ENCODE peak calls at places on chromosomes 1 and 21, in four cellular contexts. I is B cell, U is mesothelial cell of epicardium, X is breast epithelium. P is an unnamed sample.

GRCh38 chr1:48870596-48870995 is 93.9 kb upstream of the BEND5 start:
- DNase-seq in X (no peak), I (no peak), U (no peak), P (no peak)

GRCh38 chr1:43978551-43979260 is at the start of gene B4GALT2:
- DNase-seq in I (peak), X (no peak), U (no peak), P (no peak)

GRCh38 chr1:237041795-237042466 is at the start of gene RYR2:
- DNase-seq in I (no peak), U (peak), X (no peak), P (no peak)

GRCh38 chr1:81574365-81574764 is 226.4 kb upstream of the ADGRL2 start:
- DNase-seq in I (no peak), U (no peak), X (no peak), P (no peak)

GRCh38 chr1:5768014-5768413 is 224.2 kb downstream of the NPHP4 start:
- DNase-seq in I (no peak), X (no peak), U (no peak), P (no peak)

GRCh38 chr1:21570528-21570875 is 61.3 kb downstream of the ALPL start:
- DNase-seq in I (no peak), X (no peak), U (no peak), P (no peak)

GRCh38 chr1:219967361-219967760 is 39.0 kb upstream of the SLC30A10 start:
- DNase-seq in U (no peak), X (no peak), I (no peak), P (no peak)

GRCh38 chr1:242764161-242764560 is 239.7 kb upstream of the PLD5 start:
- DNase-seq in X (no peak), U (no peak), I (no peak), P (no peak)

GRCh38 chr1:102715150-102715549 is 393.2 kb downstream of the COL11A1 start:
- DNase-seq in I (no peak), U (no peak), X (no peak), P (no peak)

GRCh38 chr1:2242814-2243725 is 15.0 kb downstream of the SKI start:
- DNase-seq in X (no peak), I (no peak), U (no peak), P (no peak)

GRCh38 chr1:210264521-210265380 is 32.2 kb downstream of the SERTAD4 start:
- DNase-seq in I (no peak), X (no peak), U (no peak), P (no peak)

GRCh38 chr1:207077470-207078377 is 10.9 kb upstream of the C4BPB start:
- DNase-seq in X (no peak), U (no peak), I (peak), P (peak)

GRCh38 chr1:67612690-67613322 is 72.2 kb upstream of the GADD45A start:
- DNase-seq in U (no peak), X (no peak), I (no peak), P (no peak)

GRCh38 chr1:203349757-203350522 is 982 bp downstream of the FMOD start:
- DNase-seq in U (no peak), I (no peak), X (no peak), P (no peak)

GRCh38 chr1:203354246-203354645 is 3.3 kb upstream of the FMOD start:
- DNase-seq in X (no peak), I (no peak), U (no peak), P (no peak)

GRCh38 chr1:203353486-203353885 is 2.6 kb upstream of the FMOD start:
- DNase-seq in I (no peak), U (no peak), X (no peak), P (no peak)

GRCh38 chr1:203349166-203349565 is 1.8 kb downstream of the FMOD start:
- DNase-seq in X (no peak), U (no peak), I (no peak), P (no peak)

GRCh38 chr1:203351037-203351625 is at the start of gene FMOD:
- DNase-seq in U (no peak), X (no peak), I (no peak), P (no peak)
- TF ChIP-seq CTCF in U (no peak), X (no peak), I (no peak), P (no peak)

DNA sequence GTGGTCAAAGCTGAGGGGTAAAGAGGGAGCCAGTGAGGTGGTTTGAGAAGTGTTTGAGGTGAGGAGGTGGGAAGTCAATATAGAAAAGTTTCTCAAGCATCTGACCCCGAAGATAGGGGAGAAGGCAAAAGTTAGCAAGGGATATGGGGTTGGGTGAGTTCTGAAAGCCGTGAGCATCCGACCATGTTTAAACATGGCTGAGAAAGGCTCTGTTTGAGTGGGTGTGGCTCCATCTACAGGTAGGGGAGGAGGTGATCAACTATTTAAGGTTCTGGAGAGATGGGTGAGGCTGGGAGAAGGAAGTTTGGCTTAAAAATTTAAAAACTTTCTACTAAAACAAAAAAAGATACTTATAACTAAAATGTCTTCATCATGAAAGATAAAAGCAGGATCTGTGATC is 273.8 kb downstream of the KCNJ6 start:
- DNase-seq in U (no peak), X (no peak), I (no peak), P (no peak)
- TF ChIP-seq CTCF in U (no peak), X (no peak), I (peak), P (peak)

GRCh38 chr1:111990878-111991760 is 1.7 kb upstream of the KCND3 start:
- DNase-seq in X (peak), I (no peak), U (no peak), P (no peak)
- TF ChIP-seq CTCF in X (peak), I (no peak), U (no peak), P (no peak)

DNA sequence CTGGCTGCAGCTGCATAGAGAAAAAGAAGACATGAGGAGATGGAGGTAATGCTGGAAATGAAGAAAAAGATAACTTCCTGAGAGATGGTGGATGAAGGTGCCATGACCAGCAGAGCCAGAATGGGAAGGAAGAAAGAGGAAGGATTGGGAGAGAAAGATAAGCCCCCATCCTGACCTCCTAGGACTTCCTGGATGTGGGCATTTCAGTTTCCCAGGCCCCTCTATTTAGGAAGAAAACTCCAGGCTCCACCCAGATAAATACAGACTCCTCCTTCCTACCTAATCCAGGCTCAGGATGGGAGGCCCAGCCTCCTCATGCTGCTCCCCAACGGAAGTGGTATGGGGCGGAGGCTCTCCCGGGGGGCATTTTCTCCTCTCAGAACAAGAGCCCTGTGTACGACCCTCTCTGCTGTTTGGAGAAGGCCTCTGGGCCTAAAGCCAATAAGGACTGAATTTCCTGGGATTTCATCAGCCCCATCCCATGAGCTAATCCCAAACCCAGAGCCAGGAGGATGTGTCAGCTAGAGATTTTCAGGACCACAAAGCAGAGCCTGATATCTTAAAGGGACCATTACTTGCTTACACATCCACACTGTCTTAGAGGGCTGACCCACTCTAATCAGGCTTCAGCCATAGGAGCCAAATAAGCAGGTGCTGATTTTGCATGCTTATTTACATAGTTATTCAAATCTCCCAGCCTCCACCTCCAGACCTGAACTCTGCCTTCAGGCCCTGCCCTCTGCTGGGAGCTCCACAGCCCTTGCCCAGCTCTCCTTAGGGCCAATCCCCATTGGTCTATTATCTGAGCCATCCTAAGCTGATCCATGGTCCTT is 5.1 kb upstream of the ARHGEF2 start:
- DNase-seq in I (peak), U (no peak), X (no peak), P (no peak)
- TF ChIP-seq CTCF in I (peak), U (no peak), X (no peak), P (peak)